ENCODE peak calls at places on chromosomes 1 and 21, in six cellular contexts. G is HS-5; I is epithelial cell of esophagus; Q is CD8-positive, alpha-beta T cell; C is SJSA1; D is activated naive CD4-positive, alpha-beta T cell treated with anti-CD3 and anti-CD28 coated beads, Interleukin-2, amount 50 U/mL, for 16 hours. Z is an unnamed sample.

GRCh38 chr1:41799723-41800122 is 119.0 kb downstream of the HIVEP3 start:
- DNase-seq in G (no peak), I (peak), Q (no peak), C (no peak), D (no peak), Z (no peak)

GRCh38 chr1:152646656-152647055 is 16.5 kb upstream of the LCE2D start:
- DNase-seq in G (peak), I (no peak), Q (no peak), C (no peak), D (no peak), Z (no peak)

GRCh38 chr21:42465008-42465878 is 30.8 kb downstream of the RSPH1 start:
- DNase-seq in G (no peak), I (peak), Q (no peak), C (no peak), D (no peak), Z (no peak)

GRCh38 chr1:246427611-246428010 is 79.5 kb downstream of the SMYD3 start:
- DNase-seq in G (peak), I (peak), Q (no peak), C (no peak), D (no peak), Z (no peak)

GRCh38 chr1:65020774-65021173 is 54.4 kb upstream of the JAK1 start:
- DNase-seq in G (no peak), I (no peak), Q (no peak), C (no peak), D (no peak), Z (no peak)

GRCh38 chr1:13783551-13783950 is 83.6 kb downstream of the PRDM2 start:
- DNase-seq in G (no peak), I (no peak), Q (no peak), C (no peak), D (no peak), Z (no peak)

GRCh38 chr1:198178615-198179014 is 21.8 kb downstream of the NEK7 start:
- DNase-seq in G (no peak), I (no peak), Q (no peak), C (no peak), D (no peak), Z (no peak)

GRCh38 chr1:41936107-41936506 is 17.4 kb upstream of the HIVEP3 start:
- DNase-seq in G (peak), I (peak), Q (no peak), C (no peak), D (peak), Z (no peak)

GRCh38 chr1:228955691-228956090 is 220.4 kb downstream of the RHOU start:
- DNase-seq in G (peak), I (no peak), Q (no peak), C (no peak), D (no peak), Z (no peak)

GRCh38 chr1:7827134-7827955 is 25.5 kb downstream of the UTS2 start:
- DNase-seq in G (no peak), I (no peak), Q (peak), C (no peak), D (peak), Z (no peak)

GRCh38 chr1:223759273-223759672 is 46.9 kb downstream of the CAPN2 start:
- DNase-seq in G (no peak), I (no peak), Q (no peak), C (no peak), D (no peak), Z (peak)

GRCh38 chr1:195979646-195980045 is 628.6 kb downstream of the KCNT2 start:
- DNase-seq in G (no peak), I (peak), Q (no peak), C (no peak), D (no peak), Z (no peak)

GRCh38 chr1:25772692-25773245 is 27.2 kb upstream of the SELENON start:
- DNase-seq in G (no peak), I (no peak), Q (no peak), C (no peak), D (no peak), Z (no peak)

GRCh38 chr1:207752456-207753132 is 740 bp downstream of the CD46 start:
- DNase-seq in G (no peak), I (peak), Q (no peak), C (no peak), D (peak), Z (peak)

GRCh38 chr1:235864965-235865525 is 1.7 kb downstream of the LYST start:
- DNase-seq in G (no peak), I (no peak), Q (no peak), C (no peak), D (no peak), Z (no peak)

GRCh38 chr1:9315411-9316079 is 22.9 kb downstream of the SPSB1 start:
- DNase-seq in G (no peak), I (peak), Q (no peak), C (peak), D (peak), Z (no peak)

GRCh38 chr1:47554901-47555300 is 117.1 kb downstream of the FOXD2 start:
- DNase-seq in G (no peak), I (peak), Q (no peak), C (no peak), D (no peak), Z (no peak)

GRCh38 chr1:1602941-1603506 is 3.1 kb upstream of the FNDC10 start:
- DNase-seq in G (no peak), I (no peak), Q (peak), C (no peak), D (no peak), Z (no peak)

GRCh38 chr1:23403355-23403734 is 21.2 kb downstream of the TCEA3 start:
- DNase-seq in G (no peak), I (no peak), Q (no peak), C (no peak), D (no peak), Z (no peak)

GRCh38 chr21:41703857-41704501 is 62.9 kb downstream of the RIPK4 start:
- DNase-seq in G (no peak), I (peak), Q (no peak), C (no peak), D (no peak), Z (no peak)

GRCh38 chr1:7669559-7670208 is 101.4 kb upstream of the VAMP3 start:
- DNase-seq in G (no peak), I (peak), Q (peak), C (peak), D (peak), Z (peak)

GRCh38 chr1:7616953-7617352 is 154.1 kb upstream of the VAMP3 start:
- DNase-seq in G (no peak), I (no peak), Q (no peak), C (no peak), D (no peak), Z (no peak)

GRCh38 chr1:155794605-155795265 is 62.3 kb downstream of the GON4L start:
- DNase-seq in G (no peak), I (no peak), Q (no peak), C (no peak), D (no peak), Z (no peak)

GRCh38 chr1:201633811-201634210 is 94.9 kb downstream of the NAV1 start:
- DNase-seq in G (no peak), I (no peak), Q (no peak), C (no peak), D (no peak), Z (no peak)

GRCh38 chr21:44353200-44353970 is at the start of gene TRPM2:
- DNase-seq in G (no peak), I (no peak), Q (no peak), C (no peak), D (peak), Z (no peak)

GRCh38 chr1:204705493-204705811 is 19.9 kb upstream of the LRRN2 start:
- DNase-seq in G (no peak), I (no peak), Q (no peak), C (no peak), D (no peak), Z (no peak)

GRCh38 chr1:201937624-201938212 is 8.6 kb downstream of the LMOD1 start:
- DNase-seq in G (no peak), I (peak), Q (no peak), C (no peak), D (no peak), Z (no peak)

GRCh38 chr1:162040657-162041056 is 17.0 kb upstream of the OLFML2B start:
- DNase-seq in G (no peak), I (peak), Q (no peak), C (no peak), D (no peak), Z (no peak)

GRCh38 chr1:35845766-35846165 is 37.2 kb upstream of the AGO1 start:
- DNase-seq in G (no peak), I (no peak), Q (no peak), C (no peak), D (no peak), Z (no peak)

GRCh38 chr1:245715291-245715701 is 560.5 kb downstream of the KIF26B start:
- DNase-seq in G (no peak), I (no peak), Q (no peak), C (no peak), D (no peak), Z (no peak)

GRCh38 chr1:222043444-222044292 is 301.8 kb upstream of the DUSP10 start:
- DNase-seq in G (no peak), I (peak), Q (no peak), C (peak), D (no peak), Z (no peak)

GRCh38 chr1:168974611-168975010 is 131.9 kb upstream of the ATP1B1 start:
- DNase-seq in G (no peak), I (peak), Q (no peak), C (no peak), D (no peak), Z (no peak)

GRCh38 chr1:201181323-201181722 is 9.3 kb upstream of the IGFN1 start:
- DNase-seq in G (no peak), I (no peak), Q (no peak), C (no peak), D (no peak), Z (no peak)

GRCh38 chr1:203754455-203754864 is 10.5 kb upstream of the LAX1 start:
- DNase-seq in G (no peak), I (peak), Q (peak), C (no peak), D (peak), Z (no peak)

GRCh38 chr21:43191971-43192370 is 23.2 kb downstream of the CRYAA start:
- DNase-seq in G (no peak), I (no peak), Q (no peak), C (peak), D (no peak), Z (no peak)

Z was measured in WTC11.